ENCODE peak calls at places on chromosomes 6 and 20, in ten cellular contexts. One of them, this sample, is unnamed.
A peak's percentile ranks its signal among the peaks of the same experiment; 100 is the strongest.

GRCh38 chr6:3663811-3664210 is 87.7 kb downstream of the PXDC1 start:
- DNase-seq in CD4-positive, alpha-beta memory T cell: no peak
- DNase-seq in BE2C: no peak
- DNase-seq in kidney: no peak
- DNase-seq in C1 segment of cervical spinal cord: no peak
- DNase-seq in NCI-H524 treated with DMSO at 0.1 percent for 48 hours: no peak
- DNase-seq in mesothelial cell of epicardium: no peak
- DNase-seq in endodermal cell: no peak
- DNase-seq in psoas muscle: no peak
- DNase-seq in cardiac fibroblast: no peak
- DNase-seq in this sample: no peak

GRCh38 chr6:26022166-26022510 is 59.5 kb downstream of the TRIM38 start:
- DNase-seq in CD4-positive, alpha-beta memory T cell: no peak
- DNase-seq in BE2C: peak; percentile 65
- DNase-seq in kidney: no peak
- DNase-seq in C1 segment of cervical spinal cord: no peak
- DNase-seq in NCI-H524 treated with DMSO at 0.1 percent for 48 hours: peak; percentile 37
- DNase-seq in mesothelial cell of epicardium: no peak
- DNase-seq in endodermal cell: peak; percentile 80
- DNase-seq in psoas muscle: no peak
- DNase-seq in cardiac fibroblast: peak; percentile 92
- DNase-seq in this sample: peak; percentile 47

GRCh38 chr20:32585011-32585518 is at the start of gene NOL4L:
- DNase-seq in CD4-positive, alpha-beta memory T cell: peak; percentile 41
- DNase-seq in BE2C: peak; percentile 57
- DNase-seq in kidney: no peak
- DNase-seq in C1 segment of cervical spinal cord: no peak
- DNase-seq in NCI-H524 treated with DMSO at 0.1 percent for 48 hours: no peak
- DNase-seq in mesothelial cell of epicardium: peak; percentile 51
- DNase-seq in endodermal cell: peak; percentile 81
- DNase-seq in psoas muscle: no peak
- DNase-seq in cardiac fibroblast: no peak
- DNase-seq in this sample: peak; percentile 24

GRCh38 chr20:58233881-58234528 is 5.6 kb upstream of the ANKRD60 start:
- DNase-seq in CD4-positive, alpha-beta memory T cell: peak; percentile 22
- DNase-seq in BE2C: peak; percentile 59
- DNase-seq in kidney: no peak
- DNase-seq in C1 segment of cervical spinal cord: no peak
- DNase-seq in NCI-H524 treated with DMSO at 0.1 percent for 48 hours: no peak
- DNase-seq in mesothelial cell of epicardium: peak; percentile 62
- DNase-seq in endodermal cell: peak; percentile 95
- DNase-seq in psoas muscle: no peak
- DNase-seq in cardiac fibroblast: no peak
- DNase-seq in this sample: no peak

GRCh38 chr6:170433163-170434095 is 119.7 kb downstream of the PSMB1 start:
- DNase-seq in CD4-positive, alpha-beta memory T cell: no peak
- DNase-seq in BE2C: no peak
- DNase-seq in kidney: no peak
- DNase-seq in C1 segment of cervical spinal cord: no peak
- DNase-seq in NCI-H524 treated with DMSO at 0.1 percent for 48 hours: no peak
- DNase-seq in mesothelial cell of epicardium: no peak
- DNase-seq in endodermal cell: peak; percentile 44
- DNase-seq in psoas muscle: no peak
- DNase-seq in cardiac fibroblast: no peak
- DNase-seq in this sample: no peak

GRCh38 chr6:169931223-169931760 is 179.9 kb downstream of the ERMARD start:
- DNase-seq in CD4-positive, alpha-beta memory T cell: no peak
- DNase-seq in BE2C: no peak
- DNase-seq in kidney: peak; percentile 49
- DNase-seq in C1 segment of cervical spinal cord: no peak
- DNase-seq in NCI-H524 treated with DMSO at 0.1 percent for 48 hours: no peak
- DNase-seq in mesothelial cell of epicardium: no peak
- DNase-seq in endodermal cell: no peak
- DNase-seq in psoas muscle: no peak
- DNase-seq in cardiac fibroblast: no peak
- DNase-seq in this sample: no peak

GRCh38 chr6:68134796-68135195 is 500.3 kb upstream of the ADGRB3 start:
- DNase-seq in CD4-positive, alpha-beta memory T cell: no peak
- DNase-seq in BE2C: no peak
- DNase-seq in kidney: no peak
- DNase-seq in C1 segment of cervical spinal cord: no peak
- DNase-seq in NCI-H524 treated with DMSO at 0.1 percent for 48 hours: no peak
- DNase-seq in mesothelial cell of epicardium: no peak
- DNase-seq in endodermal cell: no peak
- DNase-seq in psoas muscle: no peak
- DNase-seq in cardiac fibroblast: no peak
- DNase-seq in this sample: no peak

GRCh38 chr6:42974919-42975505 is 4.0 kb downstream of the PEX6 start:
- DNase-seq in CD4-positive, alpha-beta memory T cell: no peak
- DNase-seq in BE2C: peak; percentile 28
- DNase-seq in kidney: no peak
- DNase-seq in C1 segment of cervical spinal cord: no peak
- DNase-seq in NCI-H524 treated with DMSO at 0.1 percent for 48 hours: no peak
- DNase-seq in mesothelial cell of epicardium: no peak
- DNase-seq in endodermal cell: no peak
- DNase-seq in psoas muscle: no peak
- DNase-seq in cardiac fibroblast: no peak
- DNase-seq in this sample: no peak

GRCh38 chr20:34065260-34065659 is 46.8 kb downstream of the EIF2S2 start:
- DNase-seq in CD4-positive, alpha-beta memory T cell: no peak
- DNase-seq in BE2C: peak; percentile 48
- DNase-seq in kidney: no peak
- DNase-seq in C1 segment of cervical spinal cord: no peak
- DNase-seq in NCI-H524 treated with DMSO at 0.1 percent for 48 hours: no peak
- DNase-seq in mesothelial cell of epicardium: no peak
- DNase-seq in endodermal cell: no peak
- DNase-seq in psoas muscle: no peak
- DNase-seq in cardiac fibroblast: peak; percentile 44
- DNase-seq in this sample: no peak

GRCh38 chr6:12313992-12314589 is 23.9 kb downstream of the EDN1 start:
- DNase-seq in CD4-positive, alpha-beta memory T cell: no peak
- DNase-seq in BE2C: no peak
- DNase-seq in kidney: peak; percentile 55
- DNase-seq in C1 segment of cervical spinal cord: no peak
- DNase-seq in NCI-H524 treated with DMSO at 0.1 percent for 48 hours: no peak
- DNase-seq in mesothelial cell of epicardium: no peak
- DNase-seq in endodermal cell: no peak
- DNase-seq in psoas muscle: no peak
- DNase-seq in cardiac fibroblast: peak; percentile 85
- DNase-seq in this sample: no peak

GRCh38 chr20:15618912-15619311 is 954.3 kb downstream of the KIF16B start:
- DNase-seq in CD4-positive, alpha-beta memory T cell: no peak
- DNase-seq in BE2C: no peak
- DNase-seq in kidney: no peak
- DNase-seq in C1 segment of cervical spinal cord: no peak
- DNase-seq in NCI-H524 treated with DMSO at 0.1 percent for 48 hours: no peak
- DNase-seq in mesothelial cell of epicardium: no peak
- DNase-seq in endodermal cell: no peak
- DNase-seq in psoas muscle: no peak
- DNase-seq in cardiac fibroblast: no peak
- DNase-seq in this sample: no peak

GRCh38 chr6:34206726-34207125 is 29.9 kb upstream of the HMGA1 start:
- DNase-seq in CD4-positive, alpha-beta memory T cell: no peak
- DNase-seq in BE2C: no peak
- DNase-seq in kidney: peak; percentile 20
- DNase-seq in C1 segment of cervical spinal cord: no peak
- DNase-seq in NCI-H524 treated with DMSO at 0.1 percent for 48 hours: no peak
- DNase-seq in mesothelial cell of epicardium: no peak
- DNase-seq in endodermal cell: peak; percentile 52
- DNase-seq in psoas muscle: peak; percentile 33
- DNase-seq in cardiac fibroblast: no peak
- DNase-seq in this sample: no peak

GRCh38 chr6:42099340-42100028 is 42.9 kb downstream of the C6orf132 start:
- DNase-seq in CD4-positive, alpha-beta memory T cell: no peak
- DNase-seq in BE2C: no peak
- DNase-seq in kidney: peak; percentile 88
- DNase-seq in C1 segment of cervical spinal cord: no peak
- DNase-seq in NCI-H524 treated with DMSO at 0.1 percent for 48 hours: no peak
- DNase-seq in mesothelial cell of epicardium: no peak
- DNase-seq in endodermal cell: no peak
- DNase-seq in psoas muscle: no peak
- DNase-seq in cardiac fibroblast: peak; percentile 76
- DNase-seq in this sample: no peak

GRCh38 chr20:3812259-3812681 is 8.1 kb upstream of the AP5S1 start:
- DNase-seq in CD4-positive, alpha-beta memory T cell: no peak
- DNase-seq in BE2C: no peak
- DNase-seq in kidney: no peak
- DNase-seq in C1 segment of cervical spinal cord: no peak
- DNase-seq in NCI-H524 treated with DMSO at 0.1 percent for 48 hours: no peak
- DNase-seq in mesothelial cell of epicardium: no peak
- DNase-seq in endodermal cell: no peak
- DNase-seq in psoas muscle: no peak
- DNase-seq in cardiac fibroblast: no peak
- DNase-seq in this sample: no peak

GRCh38 chr6:165059032-165059431 is 250.4 kb downstream of the C6orf118 start:
- DNase-seq in CD4-positive, alpha-beta memory T cell: no peak
- DNase-seq in BE2C: no peak
- DNase-seq in kidney: no peak
- DNase-seq in C1 segment of cervical spinal cord: no peak
- DNase-seq in NCI-H524 treated with DMSO at 0.1 percent for 48 hours: no peak
- DNase-seq in mesothelial cell of epicardium: no peak
- DNase-seq in endodermal cell: no peak
- DNase-seq in psoas muscle: no peak
- DNase-seq in cardiac fibroblast: peak; percentile 15
- DNase-seq in this sample: no peak